ENCODE peak calls at places on chromosomes 4 and X, in four cellular contexts. G is suprapubic skin, D is neural progenitor cell, Q is left ventricle myocardium inferior. C is an unnamed sample.

GRCh38 chr4:40918330-40918729 is 168.6 kb downstream of the NSUN7 start:
- DNase-seq in Q (peak; percentile 68), D (no peak), G (peak; percentile 86), C (peak; percentile 87)

GRCh38 chrX:149567621-149568417 is 18.1 kb upstream of the HSFX3 start:
- DNase-seq in G (no peak), D (no peak), Q (no peak), C (no peak)

GRCh38 chr4:65217179-65217578 is 453.1 kb downstream of the EPHA5 start:
- DNase-seq in Q (no peak), D (peak; percentile 12), G (no peak), C (no peak)

GRCh38 chr4:102606846-102607440 is 105.8 kb downstream of the NFKB1 start:
- DNase-seq in Q (no peak), D (no peak), G (no peak), C (no peak)

GRCh38 chr4:40325406-40326019 is 9.6 kb upstream of the CHRNA9 start:
- DNase-seq in G (no peak), Q (no peak), D (peak; percentile 69), C (no peak)

GRCh38 chrX:24498975-24499374 is 33.9 kb downstream of the PDK3 start:
- DNase-seq in G (no peak), Q (no peak), D (no peak), C (no peak)

GRCh38 chr4:7844247-7844991 is 95.2 kb downstream of the AFAP1 start:
- DNase-seq in Q (peak; percentile 77), G (peak; percentile 83), D (peak; percentile 81), C (peak; percentile 88)

GRCh38 chr4:81215219-81215892 is at the start of gene PRKG2:
- DNase-seq in Q (no peak), G (peak; percentile 72), D (peak; percentile 39), C (no peak)

GRCh38 chr4:8211229-8211628 is 12.1 kb downstream of the SH3TC1 start:
- DNase-seq in D (no peak), Q (no peak), G (no peak), C (no peak)

GRCh38 chr4:16264798-16265197 is 38.5 kb upstream of the TAPT1 start:
- DNase-seq in D (peak; percentile 25), Q (no peak), G (no peak), C (no peak)

GRCh38 chr4:99687120-99687519 is 29.5 kb upstream of the C4orf54 start:
- DNase-seq in G (no peak), Q (no peak), D (no peak), C (no peak)

GRCh38 chr4:128565565-128566186 is 243.8 kb upstream of the JADE1 start:
- DNase-seq in D (peak; percentile 79), Q (peak; percentile 47), G (no peak), C (peak; percentile 67)

GRCh38 chrX:41522071-41522470 is 74.9 kb downstream of the NYX start:
- DNase-seq in D (no peak), Q (no peak), G (no peak), C (no peak)

DNA sequence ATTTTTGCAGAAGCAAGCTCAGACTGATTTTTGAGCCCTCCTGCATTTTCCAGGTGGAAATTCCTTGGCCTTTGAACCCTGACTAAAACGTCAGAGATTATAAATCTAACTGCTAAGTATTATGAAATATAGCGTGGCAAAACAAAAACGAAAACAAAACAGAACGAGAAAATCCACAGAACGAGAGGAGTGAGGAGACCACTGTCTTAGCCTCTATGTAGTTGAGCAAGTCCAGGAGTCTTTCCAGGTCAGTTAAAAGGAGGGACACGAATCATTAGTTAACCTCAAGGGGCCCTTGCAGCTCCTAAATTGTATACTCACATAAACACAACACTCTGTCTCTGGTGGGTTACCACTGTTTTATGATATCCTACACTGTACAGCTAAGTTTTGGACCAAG is 80.2 kb downstream of the SYNPO2 start:
- DNase-seq in G (no peak), Q (no peak), D (no peak), C (no peak)
- H3K27ac ChIP-seq in G (peak overlapping the region; percentile 10), Q (peak overlapping the region; percentile 78), D (no peak overlapping the region), C (peak overlapping the region; percentile 52)

GRCh38 chr4:60617731-60618130 is 582.4 kb upstream of the ADGRL3 start:
- DNase-seq in G (no peak), D (no peak), Q (no peak), C (no peak)

GRCh38 chr4:60611762-60612496 is 588.2 kb upstream of the ADGRL3 start:
- DNase-seq in G (no peak), Q (no peak), D (no peak), C (no peak)
- H3K27ac ChIP-seq in G (no peak overlapping the region), Q (no peak overlapping the region), D (no peak overlapping the region), C (no peak overlapping the region)

GRCh38 chr4:76623217-76624060 is 188.4 kb downstream of the SHROOM3 start:
- DNase-seq in D (no peak), G (no peak), Q (no peak), C (no peak)

GRCh38 chr4:76626686-76627465 is 191.8 kb downstream of the SHROOM3 start:
- DNase-seq in Q (no peak), D (no peak), G (no peak), C (no peak)

GRCh38 chr4:76624271-76624681 is 189.2 kb downstream of the SHROOM3 start:
- DNase-seq in G (no peak), D (peak; percentile 16), Q (no peak), C (peak; percentile 67)

GRCh38 chr4:76622717-76623116 is 187.7 kb downstream of the SHROOM3 start:
- DNase-seq in Q (no peak), D (no peak), G (no peak), C (no peak)

GRCh38 chr4:76625316-76625715 is 190.3 kb downstream of the SHROOM3 start:
- DNase-seq in G (no peak), D (no peak), Q (no peak), C (no peak)
- H3K27ac ChIP-seq in G (no peak overlapping the region), D (no peak overlapping the region), Q (peak overlapping the region; percentile 73), C (no peak overlapping the region)

DNA sequence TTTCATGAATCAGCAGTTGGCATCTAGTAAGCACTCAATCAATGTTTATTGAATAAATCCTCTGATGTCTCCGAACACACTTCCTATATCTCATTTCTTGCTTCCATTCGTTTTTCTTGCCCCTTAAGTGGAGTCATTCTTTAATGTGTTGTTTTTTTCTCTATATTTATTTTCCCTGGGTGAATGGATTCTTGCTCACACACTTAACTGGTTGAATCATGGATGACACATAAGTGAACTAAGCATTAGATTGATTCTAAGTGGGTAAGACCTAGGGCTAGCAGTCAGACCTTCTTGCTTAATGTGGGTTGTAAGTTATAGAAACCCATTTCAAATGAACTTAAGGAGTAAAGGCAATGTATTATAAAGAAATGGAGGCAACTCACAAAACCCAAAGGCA is 111.1 kb downstream of the RTL3 start:
- DNase-seq in G (no peak), Q (no peak), D (no peak), C (no peak)
- H3K27ac ChIP-seq in G (no peak overlapping the region), Q (no peak overlapping the region), D (no peak overlapping the region), C (no peak overlapping the region)

GRCh38 chr4:176156656-176157055 is 38.7 kb downstream of the SPATA4 start:
- DNase-seq in G (no peak), Q (no peak), D (no peak), C (no peak)
- H3K27ac ChIP-seq in G (no peak overlapping the region), Q (no peak overlapping the region), D (no peak overlapping the region), C (no peak overlapping the region)

DNA sequence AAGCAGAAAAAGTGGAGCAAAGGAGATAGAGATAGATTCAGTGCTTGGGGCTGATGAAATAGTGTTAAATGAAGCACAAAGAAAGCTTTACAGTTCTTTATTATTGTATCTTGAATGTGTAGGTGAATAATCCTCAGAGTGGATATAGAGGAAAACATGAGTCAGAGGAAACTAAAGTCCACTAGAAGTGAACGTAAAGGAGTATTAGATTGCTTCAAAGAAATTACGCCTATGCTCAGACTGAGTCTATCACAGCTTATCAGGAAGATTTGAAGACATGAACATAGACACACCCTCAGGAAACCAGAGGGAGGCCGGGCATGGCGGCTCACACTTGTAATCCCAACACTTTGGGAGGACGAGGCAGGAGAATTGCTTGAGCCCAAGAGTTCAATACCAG is 50.3 kb upstream of the FAM9A start:
- DNase-seq in Q (no peak), D (no peak), G (no peak), C (no peak)
- H3K27ac ChIP-seq in Q (no peak overlapping the region), D (no peak overlapping the region), G (no peak overlapping the region), C (no peak overlapping the region)

GRCh38 chr4:76199664-76200211 is 13.9 kb downstream of the SCARB2 start:
- DNase-seq in G (no peak), D (no peak), Q (peak; percentile 29), C (no peak)

GRCh38 chr4:76203541-76203940 is 10.1 kb downstream of the SCARB2 start:
- DNase-seq in D (no peak), G (no peak), Q (no peak), C (no peak)

GRCh38 chr4:76197971-76198410 is 15.6 kb downstream of the SCARB2 start:
- DNase-seq in Q (peak; percentile 44), G (no peak), D (peak; percentile 45), C (no peak)

GRCh38 chr4:76198411-76199237 is 15.0 kb downstream of the SCARB2 start:
- DNase-seq in Q (peak; percentile 46), D (peak; percentile 52), G (no peak), C (no peak)

DNA sequence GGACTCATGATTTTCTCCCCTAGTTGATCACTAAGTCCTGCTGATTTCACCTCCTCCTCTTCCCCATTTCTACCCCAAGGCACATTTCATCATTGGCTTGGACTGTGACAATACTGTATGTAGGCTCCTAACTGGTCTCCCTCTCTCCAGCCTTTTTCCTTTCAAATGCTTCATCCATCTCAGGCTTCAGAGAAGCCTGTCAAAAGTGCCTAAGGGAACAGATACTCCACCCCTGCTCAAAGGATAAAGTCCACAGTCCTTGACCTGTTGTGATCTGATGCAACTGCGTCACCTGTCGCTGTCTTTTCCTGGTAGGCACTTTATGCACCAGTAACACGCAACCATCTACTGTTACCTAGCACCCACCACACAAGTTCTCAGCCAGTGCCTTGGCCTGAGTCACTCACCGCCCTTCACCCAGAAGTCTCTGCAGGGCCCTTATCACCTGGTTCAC is 12.8 kb downstream of the SCARB2 start:
- DNase-seq in Q (no peak), G (no peak), D (no peak), C (no peak)
- H3K27ac ChIP-seq in Q (peak overlapping the region; percentile 74), G (no peak overlapping the region), D (no peak overlapping the region), C (peak overlapping the region; percentile 88)

GRCh38 chr4:145945431-145946155 is 7.0 kb upstream of the ZNF827 start:
- DNase-seq in G (no peak), D (no peak), Q (no peak), C (no peak)
- H3K27ac ChIP-seq in G (no peak overlapping the region), D (no peak overlapping the region), Q (no peak overlapping the region), C (no peak overlapping the region)

GRCh38 chrX:2450681-2451080 is 50.1 kb downstream of the DHRSX start:
- DNase-seq in Q (no peak), D (peak; percentile 62), G (no peak), C (no peak)
- H3K27ac ChIP-seq in Q (no peak overlapping the region), D (peak overlapping the region; percentile 73), G (no peak overlapping the region), C (no peak overlapping the region)

GRCh38 chr4:52837716-52838558 is 24.2 kb upstream of the RASL11B start:
- DNase-seq in Q (no peak), G (no peak), D (no peak), C (peak; percentile 55)
- H3K27ac ChIP-seq in Q (peak overlapping the region; percentile 17), G (peak overlapping the region; percentile 72), D (no peak overlapping the region), C (no peak overlapping the region)